ENCODE peak calls at places on chromosomes 3 and 15, in nine cellular contexts. H is Calu3, T is cardiac muscle cell, G is IMR-90, A is GM23338, W is HFF-Myc, B is retinal pigment epithelial cell, U is RWPE1, R is cardiac fibroblast. P is an unnamed sample.

GRCh38 chr3:127655641-127656040 is 17.1 kb upstream of the ABTB1 start:
- DNase-seq in H (no peak), T (peak), G (peak), A (no peak), W (no peak), B (no peak), U (no peak), R (peak), P (no peak)

GRCh38 chr15:62901916-62902554 is 140.5 kb upstream of the TPM1 start:
- DNase-seq in H (no peak), T (no peak), G (no peak), A (no peak), W (no peak), B (no peak), U (no peak), R (no peak), P (no peak)

GRCh38 chr3:113132571-113132996 is 78.8 kb upstream of the BOC start:
- DNase-seq in H (no peak), T (no peak), G (peak), A (no peak), W (peak), B (no peak), U (no peak), R (peak), P (no peak)

GRCh38 chr15:78004222-78004727 is 73.2 kb downstream of the TBC1D2B start:
- DNase-seq in H (no peak), T (peak), G (no peak), A (no peak), W (no peak), B (no peak), U (no peak), R (no peak), P (peak)

GRCh38 chr3:139561959-139562676 is 22.6 kb upstream of the RBP1 start:
- DNase-seq in H (peak), T (peak), G (peak), A (peak), W (peak), B (no peak), U (peak), R (peak), P (peak)

GRCh38 chr3:164879201-164879600 is 199.1 kb downstream of the SI start:
- DNase-seq in H (no peak), T (peak), G (no peak), A (peak), W (no peak), B (no peak), U (no peak), R (no peak), P (no peak)

GRCh38 chr3:155675094-155675493 is 69.8 kb downstream of the PLCH1 start:
- DNase-seq in H (no peak), T (no peak), G (no peak), A (no peak), W (no peak), B (no peak), U (no peak), R (no peak), P (no peak)

GRCh38 chr3:159260049-159260662 is 458.3 kb downstream of the MFSD1 start:
- DNase-seq in H (peak), T (peak), G (peak), A (peak), W (peak), B (no peak), U (peak), R (peak), P (peak)

GRCh38 chr3:15108869-15109268 is 9.9 kb upstream of the RBSN start:
- DNase-seq in H (no peak), T (no peak), G (no peak), A (no peak), W (no peak), B (no peak), U (no peak), R (no peak), P (no peak)

GRCh38 chr3:159616234-159616825 is 372.3 kb upstream of the IL12A start:
- DNase-seq in H (peak), T (peak), G (peak), A (peak), W (no peak), B (no peak), U (peak), R (peak), P (no peak)

GRCh38 chr3:70832811-70833509 is 520.5 kb upstream of the MDFIC2 start:
- DNase-seq in H (no peak), T (no peak), G (peak), A (no peak), W (no peak), B (no peak), U (no peak), R (peak), P (no peak)

GRCh38 chr3:32667072-32667582 is 17.9 kb upstream of the CNOT10 start:
- DNase-seq in H (no peak), T (no peak), G (no peak), A (no peak), W (no peak), B (no peak), U (no peak), R (no peak), P (no peak)

GRCh38 chr3:123284399-123285010 is 82.8 kb downstream of the SEC22A start:
- DNase-seq in H (no peak), T (no peak), G (no peak), A (no peak), W (no peak), B (no peak), U (no peak), R (no peak), P (no peak)

GRCh38 chr3:101878589-101878988 is 29.3 kb downstream of the NFKBIZ start:
- DNase-seq in H (no peak), T (no peak), G (no peak), A (no peak), W (no peak), B (no peak), U (no peak), R (no peak), P (no peak)

GRCh38 chr15:52677593-52677992 is 1.6 kb downstream of the ATOSA start:
- DNase-seq in H (no peak), T (peak), G (no peak), A (no peak), W (no peak), B (no peak), U (no peak), R (no peak), P (peak)

GRCh38 chr3:133927543-133928066 is 31.9 kb upstream of the RAB6B start:
- DNase-seq in H (peak), T (peak), G (no peak), A (peak), W (no peak), B (no peak), U (peak), R (peak), P (peak)

GRCh38 chr3:59464187-59464586 is 414.4 kb upstream of the CFAP20DC start:
- DNase-seq in H (no peak), T (no peak), G (no peak), A (no peak), W (no peak), B (no peak), U (peak), R (no peak), P (no peak)

GRCh38 chr3:52065264-52065756 is 8.9 kb upstream of the DUSP7 start:
- DNase-seq in H (no peak), T (no peak), G (no peak), A (no peak), W (no peak), B (no peak), U (peak), R (no peak), P (no peak)

GRCh38 chr15:66369773-66370651 is 13.5 kb upstream of the TIPIN start:
- DNase-seq in H (no peak), T (no peak), G (peak), A (peak), W (no peak), B (no peak), U (peak), R (peak), P (peak)

GRCh38 chr3:115401298-115401697 is 222.0 kb upstream of the GAP43 start:
- DNase-seq in H (no peak), T (no peak), G (peak), A (no peak), W (no peak), B (peak), U (no peak), R (peak), P (no peak)

GRCh38 chr15:85756411-85757072 is 38.2 kb downstream of the KLHL25 start:
- DNase-seq in H (no peak), T (no peak), G (no peak), A (no peak), W (no peak), B (no peak), U (no peak), R (no peak), P (no peak)

GRCh38 chr3:44981220-44981619 is 5.2 kb downstream of the EXOSC7 start:
- DNase-seq in H (no peak), T (no peak), G (peak), A (no peak), W (no peak), B (no peak), U (no peak), R (peak), P (no peak)

GRCh38 chr3:151425640-151426336 is 35.1 kb downstream of the IGSF10 start:
- DNase-seq in H (no peak), T (no peak), G (no peak), A (peak), W (no peak), B (no peak), U (no peak), R (no peak), P (no peak)

GRCh38 chr3:100759162-100759561 is 49.9 kb downstream of the TFG start:
- DNase-seq in H (no peak), T (no peak), G (no peak), A (no peak), W (no peak), B (no peak), U (no peak), R (no peak), P (no peak)

GRCh38 chr3:77081240-77081661 is 41.4 kb downstream of the ROBO2 start:
- DNase-seq in H (peak), T (peak), G (peak), A (no peak), W (no peak), B (peak), U (peak), R (peak), P (no peak)

GRCh38 chr15:71755571-71755970 is 54.8 kb upstream of the NR2E3 start:
- DNase-seq in H (no peak), T (no peak), G (no peak), A (no peak), W (no peak), B (no peak), U (no peak), R (no peak), P (no peak)

GRCh38 chr3:122535964-122536363 is 21.2 kb upstream of the KPNA1 start:
- DNase-seq in H (no peak), T (no peak), G (no peak), A (peak), W (no peak), B (no peak), U (no peak), R (no peak), P (no peak)

GRCh38 chr3:50100956-50101845 is 12.5 kb downstream of the RBM5 start:
- DNase-seq in H (no peak), T (peak), G (peak), A (no peak), W (no peak), B (peak), U (no peak), R (peak), P (no peak)

GRCh38 chr3:50102558-50102957 is 13.8 kb downstream of the RBM5 start:
- DNase-seq in H (no peak), T (no peak), G (no peak), A (no peak), W (no peak), B (no peak), U (no peak), R (no peak), P (no peak)
- TF ChIP-seq CTCF in H (no peak), T (no peak), G (no peak), A (no peak), W (no peak), B (no peak), U (no peak), R (no peak), P (no peak)

DNA sequence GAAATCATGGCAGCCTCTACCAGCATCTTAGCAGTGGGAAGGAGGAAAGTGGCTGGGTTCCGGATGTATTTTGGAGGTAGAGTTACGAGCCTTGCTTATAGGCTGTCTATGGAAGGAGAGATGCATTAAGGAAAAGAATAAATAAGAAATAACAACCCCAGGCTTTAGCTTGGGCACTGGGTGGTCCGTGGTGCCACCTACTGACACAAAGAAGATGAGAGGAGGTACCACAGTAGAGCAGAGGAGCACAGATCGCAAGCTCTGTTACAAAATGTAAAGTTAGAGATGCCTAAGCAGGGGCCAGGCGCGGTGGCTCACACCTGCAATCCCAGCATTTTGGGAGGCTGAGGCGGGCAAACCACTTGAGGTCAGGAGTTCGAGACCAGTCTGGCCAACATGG is 74.8 kb downstream of the TMEM39A start:
- DNase-seq in H (no peak), T (no peak), G (no peak), A (peak), W (no peak), B (no peak), U (peak), R (peak), P (no peak)
- TF ChIP-seq CTCF in H (no peak), T (peak), G (no peak), A (peak), W (no peak), B (no peak), U (no peak), R (no peak), P (no peak)

GRCh38 chr3:108907194-108907593 is 46.5 kb downstream of the GUCA1C start:
- DNase-seq in H (no peak), T (no peak), G (peak), A (no peak), W (no peak), B (no peak), U (no peak), R (no peak), P (no peak)
- TF ChIP-seq CTCF in H (no peak), T (no peak), G (no peak), A (no peak), W (no peak), B (no peak), U (no peak), R (no peak), P (no peak)

DNA sequence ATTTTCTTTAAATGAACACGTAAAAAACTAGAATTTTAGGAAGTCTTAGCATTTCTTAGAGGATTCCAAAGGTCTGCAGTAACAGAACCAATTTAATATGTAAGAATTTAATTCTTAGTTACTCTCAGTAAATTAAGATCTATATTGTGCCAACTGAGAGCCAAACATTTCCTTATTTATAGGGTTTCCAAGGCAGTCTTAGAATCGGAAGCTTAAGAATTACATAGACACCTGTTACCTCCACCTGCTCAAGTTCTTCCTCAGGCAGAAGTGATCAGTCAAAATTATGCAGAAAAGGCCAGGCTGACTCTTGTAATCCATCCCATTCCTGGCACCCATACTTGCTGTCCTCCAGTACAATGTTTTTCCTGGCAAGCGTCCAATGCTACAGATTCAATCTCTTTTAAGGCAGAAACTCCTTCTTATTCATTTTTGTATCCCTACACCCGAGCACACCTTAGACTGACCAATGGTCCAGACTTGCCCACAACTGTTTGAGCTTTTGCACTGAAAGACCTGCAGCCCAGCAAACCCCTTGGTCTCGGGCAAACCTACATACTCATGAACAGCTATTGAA is 64.3 kb downstream of the NCEH1 start:
- DNase-seq in H (peak), T (no peak), G (peak), A (no peak), W (no peak), B (peak), U (no peak), R (peak), P (no peak)
- TF ChIP-seq CTCF in H (no peak), T (no peak), G (no peak), A (no peak), W (no peak), B (no peak), U (no peak), R (no peak), P (no peak)

GRCh38 chr3:4995500-4996053 is 16.3 kb downstream of the BHLHE40 start:
- DNase-seq in H (no peak), T (no peak), G (peak), A (no peak), W (no peak), B (no peak), U (peak), R (peak), P (no peak)
- TF ChIP-seq CTCF in H (no peak), T (no peak), G (no peak), A (no peak), W (no peak), B (no peak), U (no peak), R (no peak), P (no peak)

GRCh38 chr3:193704431-193704830 is 111.4 kb downstream of the OPA1 start:
- DNase-seq in H (no peak), T (peak), G (no peak), A (peak), W (no peak), B (no peak), U (no peak), R (no peak), P (no peak)
- TF ChIP-seq CTCF in H (no peak), T (no peak), G (no peak), A (peak), W (no peak), B (no peak), U (no peak), R (no peak), P (no peak)

DNA sequence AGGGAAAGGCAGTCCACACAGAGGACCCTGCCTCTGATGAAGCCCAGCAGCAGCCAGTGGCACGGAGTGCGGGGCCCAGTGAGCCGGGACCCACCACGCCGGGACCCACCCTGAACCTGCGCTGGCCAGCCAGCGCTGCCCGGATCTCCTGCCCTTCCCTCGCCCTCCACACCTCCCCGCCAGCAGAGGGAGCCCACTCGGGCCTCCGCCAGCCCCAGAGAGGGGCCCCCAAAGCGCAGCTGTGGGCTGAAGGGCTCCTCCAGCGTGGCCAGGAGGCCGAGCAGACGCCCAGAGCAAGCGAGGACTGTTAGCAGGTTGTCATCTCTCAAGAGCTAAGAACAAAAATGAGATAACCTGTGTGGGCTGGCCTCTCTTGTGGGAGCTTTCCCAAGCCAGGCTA is 81.3 kb upstream of the ATP10A start:
- DNase-seq in H (no peak), T (no peak), G (no peak), A (peak), W (no peak), B (no peak), U (no peak), R (no peak), P (no peak)
- TF ChIP-seq CTCF in H (no peak), T (no peak), G (no peak), A (peak), W (no peak), B (no peak), U (no peak), R (no peak), P (no peak)

DNA sequence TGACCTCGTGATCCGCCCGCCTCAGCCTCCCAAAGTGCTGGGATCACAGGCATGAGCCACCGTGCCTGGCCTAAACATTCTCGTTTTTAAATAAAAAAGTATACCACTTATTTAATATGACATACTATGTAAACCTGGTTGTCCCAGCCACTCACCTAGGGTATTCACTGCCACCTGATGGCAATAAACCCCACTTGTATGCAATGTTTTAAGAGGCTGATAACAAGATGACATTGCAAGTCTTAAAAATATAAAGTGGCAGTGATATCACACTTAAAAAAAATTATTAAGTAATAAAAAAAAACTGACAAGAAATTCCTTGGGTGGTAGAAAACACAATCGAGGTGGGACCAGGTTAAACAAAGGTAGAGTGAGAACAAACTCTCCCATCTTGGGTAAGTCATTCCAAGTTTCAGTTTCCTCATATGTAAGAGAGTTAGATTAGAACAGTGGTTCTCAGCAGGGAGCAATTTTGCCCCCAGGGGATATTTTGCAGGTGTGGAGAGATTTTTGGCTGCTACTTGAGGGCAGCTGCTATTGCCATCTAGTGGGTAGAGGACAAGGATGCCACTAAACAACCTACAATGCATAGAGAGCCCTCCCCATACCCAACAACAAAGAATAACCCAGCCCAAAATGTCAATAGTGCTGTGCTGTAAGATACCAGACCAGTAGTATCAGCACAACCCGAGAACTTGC is 14.5 kb downstream of the ARF4 start:
- DNase-seq in H (peak), T (no peak), G (no peak), A (peak), W (no peak), B (no peak), U (peak), R (no peak), P (no peak)
- TF ChIP-seq CTCF in H (no peak), T (peak), G (no peak), A (peak), W (peak), B (peak), U (no peak), R (no peak), P (no peak)

DNA sequence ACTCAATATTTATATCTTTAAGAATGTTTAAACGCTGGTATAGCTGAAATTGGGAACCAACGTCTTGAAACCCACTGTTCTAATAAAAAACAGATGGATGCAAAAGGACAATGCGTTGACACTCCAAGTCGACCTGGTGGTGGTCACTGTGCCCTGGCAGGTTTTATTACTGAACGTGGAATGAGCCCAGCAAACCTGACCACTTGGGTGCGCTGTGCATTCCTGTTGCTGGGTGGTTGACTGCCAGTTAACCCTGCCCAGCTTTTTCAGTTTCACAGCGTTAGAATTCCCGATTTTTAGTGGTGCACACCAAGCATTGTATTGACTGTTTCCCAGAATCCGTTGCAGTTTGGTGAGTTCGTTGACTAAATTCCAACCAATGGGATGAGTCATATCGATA is 384.4 kb downstream of the OCA2 start:
- DNase-seq in H (no peak), T (no peak), G (no peak), A (peak), W (no peak), B (no peak), U (no peak), R (no peak), P (no peak)
- TF ChIP-seq CTCF in H (no peak), T (no peak), G (no peak), A (peak), W (no peak), B (no peak), U (no peak), R (no peak), P (no peak)

P was measured in GM20000.